ENCODE peak calls at places on chromosome 9, in six cellular contexts. One of them, this sample, is unnamed.

GRCh38 chr9:35599763-35600604 is 5.1 kb upstream of the TESK1 start:
- DNase-seq in GM10248: no peak
- DNase-seq in epithelial cell of esophagus: no peak
- DNase-seq in HL-60: peak
- DNase-seq in cardiac muscle cell: no peak
- DNase-seq in mesothelial cell of epicardium: no peak
- DNase-seq in this sample: no peak

GRCh38 chr9:132651259-132651658 is 18.5 kb downstream of the DDX31 start:
- DNase-seq in HL-60: peak
- DNase-seq in epithelial cell of esophagus: peak
- DNase-seq in mesothelial cell of epicardium: no peak
- DNase-seq in cardiac muscle cell: peak
- DNase-seq in GM10248: no peak
- DNase-seq in this sample: no peak

GRCh38 chr9:115035872-115036612 is 81.9 kb downstream of the TNC start:
- DNase-seq in mesothelial cell of epicardium: no peak
- DNase-seq in GM10248: peak
- DNase-seq in HL-60: peak
- DNase-seq in epithelial cell of esophagus: peak
- DNase-seq in cardiac muscle cell: peak
- DNase-seq in this sample: peak

GRCh38 chr9:121725008-121725795 is 73.8 kb downstream of the DAB2IP start:
- DNase-seq in mesothelial cell of epicardium: no peak
- DNase-seq in HL-60: no peak
- DNase-seq in GM10248: no peak
- DNase-seq in epithelial cell of esophagus: peak
- DNase-seq in cardiac muscle cell: peak
- DNase-seq in this sample: no peak

GRCh38 chr9:137492464-137493162 is 33.5 kb upstream of the NSMF start:
- DNase-seq in epithelial cell of esophagus: no peak
- DNase-seq in mesothelial cell of epicardium: no peak
- DNase-seq in HL-60: no peak
- DNase-seq in cardiac muscle cell: no peak
- DNase-seq in GM10248: peak
- DNase-seq in this sample: no peak

GRCh38 chr9:89278551-89278950 is 32.4 kb upstream of the CKS2 start:
- DNase-seq in GM10248: no peak
- DNase-seq in HL-60: no peak
- DNase-seq in cardiac muscle cell: no peak
- DNase-seq in epithelial cell of esophagus: peak
- DNase-seq in mesothelial cell of epicardium: no peak
- DNase-seq in this sample: no peak

GRCh38 chr9:95874303-95874988 is 1.0 kb upstream of the ERCC6L2 start:
- DNase-seq in GM10248: peak
- DNase-seq in mesothelial cell of epicardium: no peak
- DNase-seq in epithelial cell of esophagus: peak
- DNase-seq in cardiac muscle cell: peak
- DNase-seq in HL-60: no peak
- DNase-seq in this sample: no peak

GRCh38 chr9:70601000-70601929 is 186.8 kb upstream of the KLF9 start:
- DNase-seq in GM10248: no peak
- DNase-seq in epithelial cell of esophagus: peak
- DNase-seq in cardiac muscle cell: peak
- DNase-seq in mesothelial cell of epicardium: peak
- DNase-seq in HL-60: no peak
- DNase-seq in this sample: no peak

GRCh38 chr9:23541976-23542375 is 284.1 kb downstream of the ELAVL2 start:
- DNase-seq in mesothelial cell of epicardium: no peak
- DNase-seq in HL-60: no peak
- DNase-seq in cardiac muscle cell: no peak
- DNase-seq in epithelial cell of esophagus: peak
- DNase-seq in GM10248: no peak
- DNase-seq in this sample: no peak

GRCh38 chr9:27154923-27155322 is 45.9 kb downstream of the TEK start:
- DNase-seq in cardiac muscle cell: peak
- DNase-seq in mesothelial cell of epicardium: no peak
- DNase-seq in GM10248: no peak
- DNase-seq in HL-60: no peak
- DNase-seq in epithelial cell of esophagus: peak
- DNase-seq in this sample: no peak

GRCh38 chr9:24602687-24603352 is 57.1 kb upstream of the IZUMO3 start:
- DNase-seq in epithelial cell of esophagus: peak
- DNase-seq in mesothelial cell of epicardium: no peak
- DNase-seq in GM10248: no peak
- DNase-seq in HL-60: no peak
- DNase-seq in cardiac muscle cell: no peak
- DNase-seq in this sample: no peak

GRCh38 chr9:80157561-80157983 is 585.8 kb downstream of the TLE4 start:
- DNase-seq in cardiac muscle cell: peak
- DNase-seq in HL-60: no peak
- DNase-seq in mesothelial cell of epicardium: no peak
- DNase-seq in GM10248: no peak
- DNase-seq in epithelial cell of esophagus: no peak
- DNase-seq in this sample: no peak

GRCh38 chr9:123609844-123610243 is 253.8 kb downstream of the CRB2 start:
- DNase-seq in cardiac muscle cell: peak
- DNase-seq in GM10248: no peak
- DNase-seq in mesothelial cell of epicardium: no peak
- DNase-seq in epithelial cell of esophagus: no peak
- DNase-seq in HL-60: no peak
- DNase-seq in this sample: no peak

GRCh38 chr9:104931256-104931655 is 3.3 kb upstream of the ABCA1 start:
- DNase-seq in epithelial cell of esophagus: no peak
- DNase-seq in GM10248: no peak
- DNase-seq in HL-60: no peak
- DNase-seq in mesothelial cell of epicardium: no peak
- DNase-seq in cardiac muscle cell: no peak
- DNase-seq in this sample: no peak

GRCh38 chr9:79955300-79955699 is 383.5 kb downstream of the TLE4 start:
- DNase-seq in epithelial cell of esophagus: no peak
- DNase-seq in cardiac muscle cell: peak
- DNase-seq in GM10248: no peak
- DNase-seq in mesothelial cell of epicardium: no peak
- DNase-seq in HL-60: peak
- DNase-seq in this sample: no peak

GRCh38 chr9:88291056-88291455 is 97.2 kb upstream of the SPIN1 start:
- DNase-seq in mesothelial cell of epicardium: no peak
- DNase-seq in GM10248: no peak
- DNase-seq in HL-60: no peak
- DNase-seq in cardiac muscle cell: no peak
- DNase-seq in epithelial cell of esophagus: no peak
- DNase-seq in this sample: no peak

GRCh38 chr9:89615661-89616060 is 10.8 kb downstream of the GADD45G start:
- DNase-seq in HL-60: no peak
- DNase-seq in epithelial cell of esophagus: no peak
- DNase-seq in mesothelial cell of epicardium: no peak
- DNase-seq in cardiac muscle cell: no peak
- DNase-seq in GM10248: no peak
- DNase-seq in this sample: no peak

GRCh38 chr9:128828719-128829452 is 708 bp downstream of the SPOUT1 start:
- DNase-seq in HL-60: no peak
- DNase-seq in cardiac muscle cell: no peak
- DNase-seq in mesothelial cell of epicardium: no peak
- DNase-seq in GM10248: no peak
- DNase-seq in epithelial cell of esophagus: no peak
- DNase-seq in this sample: no peak

GRCh38 chr9:135329571-135330306 is 149.8 kb upstream of the PPP1R26 start:
- DNase-seq in HL-60: no peak
- DNase-seq in epithelial cell of esophagus: no peak
- DNase-seq in mesothelial cell of epicardium: peak
- DNase-seq in cardiac muscle cell: no peak
- DNase-seq in GM10248: no peak
- DNase-seq in this sample: no peak

GRCh38 chr9:84731696-84732095 is 62.2 kb downstream of the NTRK2 start:
- DNase-seq in epithelial cell of esophagus: no peak
- DNase-seq in HL-60: no peak
- DNase-seq in GM10248: no peak
- DNase-seq in cardiac muscle cell: no peak
- DNase-seq in mesothelial cell of epicardium: no peak
- DNase-seq in this sample: no peak

GRCh38 chr9:77909306-77909705 is 122.3 kb downstream of the GNAQ start:
- DNase-seq in mesothelial cell of epicardium: no peak
- DNase-seq in epithelial cell of esophagus: no peak
- DNase-seq in cardiac muscle cell: no peak
- DNase-seq in HL-60: peak
- DNase-seq in GM10248: no peak
- DNase-seq in this sample: no peak

GRCh38 chr9:113890693-113891092 is 14.6 kb downstream of the ZNF618 start:
- DNase-seq in mesothelial cell of epicardium: no peak
- DNase-seq in cardiac muscle cell: no peak
- DNase-seq in GM10248: no peak
- DNase-seq in epithelial cell of esophagus: no peak
- DNase-seq in HL-60: no peak
- DNase-seq in this sample: no peak

GRCh38 chr9:104944871-104945270 is 16.9 kb upstream of the ABCA1 start:
- DNase-seq in mesothelial cell of epicardium: no peak
- DNase-seq in cardiac muscle cell: no peak
- DNase-seq in GM10248: no peak
- DNase-seq in epithelial cell of esophagus: no peak
- DNase-seq in HL-60: no peak
- DNase-seq in this sample: no peak

GRCh38 chr9:16726718-16727451 is 143.6 kb downstream of the BNC2 start:
- DNase-seq in cardiac muscle cell: peak
- DNase-seq in GM10248: no peak
- DNase-seq in mesothelial cell of epicardium: peak
- DNase-seq in HL-60: peak
- DNase-seq in epithelial cell of esophagus: peak
- DNase-seq in this sample: no peak

GRCh38 chr9:19409406-19410194 is 791 bp downstream of the ACER2 start:
- DNase-seq in mesothelial cell of epicardium: no peak
- DNase-seq in epithelial cell of esophagus: peak
- DNase-seq in cardiac muscle cell: peak
- DNase-seq in GM10248: peak
- DNase-seq in HL-60: peak
- DNase-seq in this sample: no peak
- TF ChIP-seq CTCF in mesothelial cell of epicardium: no peak
- TF ChIP-seq CTCF in epithelial cell of esophagus: no peak
- TF ChIP-seq CTCF in cardiac muscle cell: no peak
- TF ChIP-seq CTCF in GM10248: no peak
- TF ChIP-seq CTCF in HL-60: no peak
- TF ChIP-seq CTCF in this sample: no peak

GRCh38 chr9:130694205-130694604 is 625 bp downstream of the EXOSC2 start:
- DNase-seq in mesothelial cell of epicardium: no peak
- DNase-seq in GM10248: no peak
- DNase-seq in cardiac muscle cell: no peak
- DNase-seq in epithelial cell of esophagus: no peak
- DNase-seq in HL-60: peak
- DNase-seq in this sample: no peak

GRCh38 chr9:130693101-130693425 is 517 bp upstream of the EXOSC2 start:
- DNase-seq in GM10248: no peak
- DNase-seq in cardiac muscle cell: no peak
- DNase-seq in HL-60: no peak
- DNase-seq in mesothelial cell of epicardium: no peak
- DNase-seq in epithelial cell of esophagus: no peak
- DNase-seq in this sample: no peak

GRCh38 chr9:130689937-130690700 is 3.5 kb upstream of the EXOSC2 start:
- DNase-seq in mesothelial cell of epicardium: no peak
- DNase-seq in epithelial cell of esophagus: peak
- DNase-seq in GM10248: no peak
- DNase-seq in HL-60: no peak
- DNase-seq in cardiac muscle cell: peak
- DNase-seq in this sample: no peak

GRCh38 chr9:130693426-130694191 is at the start of gene EXOSC2:
- DNase-seq in mesothelial cell of epicardium: peak
- DNase-seq in epithelial cell of esophagus: peak
- DNase-seq in cardiac muscle cell: peak
- DNase-seq in HL-60: peak
- DNase-seq in GM10248: peak
- DNase-seq in this sample: peak

GRCh38 chr9:130692365-130692764 is 1.2 kb upstream of the EXOSC2 start:
- DNase-seq in epithelial cell of esophagus: peak
- DNase-seq in HL-60: no peak
- DNase-seq in mesothelial cell of epicardium: peak
- DNase-seq in cardiac muscle cell: no peak
- DNase-seq in GM10248: no peak
- DNase-seq in this sample: no peak
- TF ChIP-seq CTCF in epithelial cell of esophagus: peak
- TF ChIP-seq CTCF in HL-60: no peak
- TF ChIP-seq CTCF in mesothelial cell of epicardium: peak
- TF ChIP-seq CTCF in cardiac muscle cell: peak
- TF ChIP-seq CTCF in GM10248: no peak
- TF ChIP-seq CTCF in this sample: no peak

GRCh38 chr9:76400534-76401096 is 6.4 kb upstream of the RFK start:
- DNase-seq in GM10248: no peak
- DNase-seq in epithelial cell of esophagus: peak
- DNase-seq in mesothelial cell of epicardium: no peak
- DNase-seq in cardiac muscle cell: no peak
- DNase-seq in HL-60: no peak
- DNase-seq in this sample: no peak

GRCh38 chr9:76401580-76402354 is 7.5 kb upstream of the RFK start:
- DNase-seq in epithelial cell of esophagus: peak
- DNase-seq in mesothelial cell of epicardium: no peak
- DNase-seq in HL-60: no peak
- DNase-seq in GM10248: no peak
- DNase-seq in cardiac muscle cell: no peak
- DNase-seq in this sample: no peak

GRCh38 chr9:76404401-76404800 is 10.2 kb upstream of the RFK start:
- DNase-seq in GM10248: no peak
- DNase-seq in cardiac muscle cell: no peak
- DNase-seq in epithelial cell of esophagus: no peak
- DNase-seq in mesothelial cell of epicardium: no peak
- DNase-seq in HL-60: no peak
- DNase-seq in this sample: no peak

GRCh38 chr9:76401176-76401575 is 7.0 kb upstream of the RFK start:
- DNase-seq in cardiac muscle cell: no peak
- DNase-seq in GM10248: no peak
- DNase-seq in epithelial cell of esophagus: no peak
- DNase-seq in mesothelial cell of epicardium: no peak
- DNase-seq in HL-60: no peak
- DNase-seq in this sample: no peak

GRCh38 chr9:76403352-76403751 is 9.1 kb upstream of the RFK start:
- DNase-seq in cardiac muscle cell: peak
- DNase-seq in GM10248: peak
- DNase-seq in HL-60: peak
- DNase-seq in epithelial cell of esophagus: peak
- DNase-seq in mesothelial cell of epicardium: no peak
- DNase-seq in this sample: no peak
- TF ChIP-seq CTCF in cardiac muscle cell: peak
- TF ChIP-seq CTCF in GM10248: peak
- TF ChIP-seq CTCF in HL-60: peak
- TF ChIP-seq CTCF in epithelial cell of esophagus: peak
- TF ChIP-seq CTCF in mesothelial cell of epicardium: peak
- TF ChIP-seq CTCF in this sample: peak

DNA sequence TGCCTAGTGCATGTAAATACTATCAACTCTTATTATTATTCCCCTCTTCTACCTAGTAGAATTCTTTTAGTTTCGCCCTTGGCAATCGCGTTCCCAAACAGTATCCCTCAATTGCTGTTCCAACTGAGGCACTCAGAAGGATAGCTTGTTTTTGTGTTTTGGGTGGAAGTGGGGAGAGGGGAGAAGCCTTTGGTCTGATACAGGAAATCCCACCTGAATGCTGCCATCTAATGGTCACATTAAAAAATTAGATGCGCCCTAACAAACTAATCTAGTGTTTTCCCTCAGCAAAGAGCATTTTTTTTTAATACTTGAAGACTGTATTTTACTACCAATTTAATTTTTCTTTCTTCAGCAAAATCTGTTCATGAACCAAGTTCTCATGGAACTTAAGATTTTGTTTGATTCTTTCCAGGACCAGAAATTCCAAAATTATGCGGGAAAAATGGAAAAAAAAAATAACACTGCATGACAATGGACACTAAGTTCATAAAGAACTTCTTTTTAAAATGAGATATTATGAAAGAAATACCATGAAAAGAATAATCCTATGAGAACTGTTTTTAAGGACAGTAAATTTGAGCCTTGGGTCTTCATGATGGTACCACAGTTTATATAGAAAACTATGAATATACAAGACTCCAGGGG is 22.2 kb upstream of the GLDC start:
- DNase-seq in HL-60: no peak
- DNase-seq in cardiac muscle cell: peak
- DNase-seq in epithelial cell of esophagus: peak
- DNase-seq in GM10248: peak
- DNase-seq in mesothelial cell of epicardium: no peak
- DNase-seq in this sample: no peak
- TF ChIP-seq CTCF in HL-60: no peak
- TF ChIP-seq CTCF in cardiac muscle cell: peak
- TF ChIP-seq CTCF in epithelial cell of esophagus: peak
- TF ChIP-seq CTCF in GM10248: peak
- TF ChIP-seq CTCF in mesothelial cell of epicardium: peak
- TF ChIP-seq CTCF in this sample: peak

This sample was measured in CD14-positive monocyte.